ENCODE peak calls at places on chromosomes 6 and 20, in four cellular contexts. X, V, E and P are unnamed samples.

GRCh38 chr6:7147051-7147671 is 39.4 kb downstream of the RREB1 start:
- DNase-seq in X (no peak), V (no peak), E (no peak), P (no peak)

GRCh38 chr6:118843685-118844390 is 50.1 kb upstream of the ASF1A start:
- DNase-seq in X (peak; percentile 16), V (peak; percentile 20), E (peak; percentile 49), P (no peak)

GRCh38 chr6:34576286-34576955 is 20.3 kb upstream of the SPDEF start:
- DNase-seq in X (no peak), V (no peak), E (no peak), P (no peak)

GRCh38 chr20:48375804-48376203 is 452.0 kb downstream of the PREX1 start:
- DNase-seq in X (no peak), V (no peak), E (no peak), P (no peak)

GRCh38 chr20:5991623-5992441 is 41.4 kb downstream of the MCM8 start:
- DNase-seq in X (peak; percentile 55), V (no peak), E (no peak), P (no peak)

GRCh38 chr6:2205396-2205795 is 40.0 kb downstream of the GMDS start:
- DNase-seq in X (no peak), V (no peak), E (no peak), P (no peak)

GRCh38 chr6:134447423-134447822 is 129.5 kb upstream of the SGK1 start:
- DNase-seq in X (peak; percentile 81), V (peak; percentile 62), E (no peak), P (no peak)

GRCh38 chr20:48926816-48927215 is 5.3 kb downstream of the ARFGEF2 start:
- DNase-seq in X (no peak), V (no peak), E (no peak), P (no peak)

GRCh38 chr6:47071681-47072080 is 29.5 kb upstream of the ADGRF1 start:
- DNase-seq in X (no peak), V (no peak), E (no peak), P (no peak)

GRCh38 chr20:2217857-2218529 is 77.8 kb upstream of the TGM3 start:
- DNase-seq in X (no peak), V (no peak), E (peak; percentile 50), P (peak; percentile 33)

GRCh38 chr6:116531675-116532570 is 13.6 kb downstream of the TRAPPC3L start:
- DNase-seq in X (peak; percentile 88), V (peak; percentile 85), E (peak; percentile 77), P (peak; percentile 88)

GRCh38 chr6:55450007-55450406 is 122.7 kb downstream of the GFRAL start:
- DNase-seq in X (peak; percentile 33), V (no peak), E (no peak), P (no peak)